ENCODE peak calls at places on chromosomes 3 and 15, in four cellular contexts. V is activated effector memory CD4-positive, alpha-beta T cell treated with anti-CD3 and anti-CD28 coated beads, Interleukin-2, amount 50 U/mL, for 16 hours; E is epithelial cell of esophagus; C is HT1080. L is an unnamed sample.

GRCh38 chr3:31753050-31753425 is 220.3 kb downstream of the STT3B start:
- DNase-seq in C (no peak), E (no peak), V (no peak), L (no peak)

GRCh38 chr3:123816673-123817207 is 67.4 kb downstream of the MYLK start:
- DNase-seq in C (peak), V (no peak), E (no peak), L (no peak)

GRCh38 chr3:25259871-25260270 is 168.2 kb upstream of the RARB start:
- DNase-seq in V (no peak), E (no peak), C (no peak), L (no peak)

GRCh38 chr15:64653757-64654156 is 121.6 kb downstream of the RBPMS2 start:
- DNase-seq in E (no peak), C (no peak), V (no peak), L (no peak)

GRCh38 chr3:172877011-172877410 is 126.5 kb downstream of the ECT2 start:
- DNase-seq in E (no peak), V (no peak), C (no peak), L (peak)

GRCh38 chr15:56767315-56767714 is 34.0 kb upstream of the ZNF280D start:
- DNase-seq in E (peak), C (no peak), V (no peak), L (peak)

GRCh38 chr15:91515188-91515754 is 338.2 kb upstream of the SLCO3A1 start:
- DNase-seq in C (peak), V (no peak), E (peak), L (no peak)

GRCh38 chr3:157130138-157130880 is 29.6 kb downstream of the CCNL1 start:
- DNase-seq in V (peak), C (peak), E (peak), L (peak)

GRCh38 chr15:38196116-38196515 is 56.5 kb upstream of the SPRED1 start:
- DNase-seq in V (no peak), C (no peak), E (no peak), L (no peak)

GRCh38 chr3:52600258-52600657 is 63.9 kb downstream of the UQCC5 start:
- DNase-seq in E (no peak), C (no peak), V (no peak), L (no peak)

GRCh38 chr3:42051384-42052131 is 39.6 kb upstream of the TRAK1 start:
- DNase-seq in V (no peak), C (no peak), E (peak), L (no peak)

GRCh38 chr3:23999012-23999641 is 54.0 kb downstream of the NR1D2 start:
- DNase-seq in E (peak), C (peak), V (peak), L (peak)

GRCh38 chr15:63971427-63971805 is 74.9 kb downstream of the DAPK2 start:
- DNase-seq in C (no peak), E (no peak), V (peak), L (peak)

GRCh38 chr3:34793066-34793465 is 846.3 kb upstream of the ARPP21 start:
- DNase-seq in C (peak), E (no peak), V (no peak), L (no peak)

GRCh38 chr3:21464745-21465144 is 286.3 kb downstream of the ZNF385D start:
- DNase-seq in V (no peak), C (no peak), E (no peak), L (no peak)

GRCh38 chr15:34102175-34102925 is 467 bp downstream of the PGBD4 start:
- DNase-seq in E (no peak), V (no peak), C (no peak), L (no peak)

GRCh38 chr15:101122806-101123205 is 129.0 kb downstream of the CHSY1 start:
- DNase-seq in E (no peak), C (no peak), V (no peak), L (no peak)

GRCh38 chr3:29280675-29281264 is at the start of gene RBMS3:
- DNase-seq in E (peak), V (no peak), C (peak), L (peak)

GRCh38 chr3:3806856-3807255 is 7.6 kb downstream of the LRRN1 start:
- DNase-seq in C (no peak), E (no peak), V (no peak), L (no peak)

GRCh38 chr3:195245531-195245951 is 25.4 kb downstream of the XXYLT1 start:
- DNase-seq in V (peak), E (no peak), C (no peak), L (no peak)

GRCh38 chr3:44395714-44396113 is 57.1 kb downstream of the TCAIM start:
- DNase-seq in E (no peak), V (no peak), C (no peak), L (no peak)

GRCh38 chr3:158098834-158099424 is 7.3 kb downstream of the SHOX2 start:
- DNase-seq in C (no peak), V (no peak), E (no peak), L (no peak)

GRCh38 chr3:52317601-52318000 is 1.5 kb downstream of the DNAH1 start:
- DNase-seq in C (no peak), E (peak), V (peak), L (peak)

GRCh38 chr3:129005526-129006303 is 4.6 kb downstream of the EFCC1 start:
- DNase-seq in E (no peak), V (no peak), C (peak), L (no peak)

GRCh38 chr15:35306361-35306981 is 221.4 kb upstream of the NANOGP8 start:
- DNase-seq in V (no peak), E (peak), C (peak), L (no peak)

GRCh38 chr3:52633786-52634185 is 51.9 kb downstream of the PBRM1 start:
- DNase-seq in E (no peak), V (no peak), C (peak), L (no peak)

GRCh38 chr3:39150170-39150802 is 3.1 kb downstream of the CSRNP1 start:
- DNase-seq in E (no peak), C (no peak), V (no peak), L (peak)

L was measured in activated CD4-positive, alpha-beta T cell treated with anti-CD3 and anti-CD28 coated beads, Interleukin-2, amount 10 ng/mL, durations not matched to agents 24 days and 14 days.